ENCODE peak calls at places on chromosomes 16 and 17, in nine cellular contexts. A is uterus, F is IMR-90, K is stomach, T is transverse colon, L is heart left ventricle, P is A549, M is tibial nerve, J is breast epithelium. B is an unnamed sample.

GRCh38 chr17:47324224-47325020 is 667 bp downstream of the EFCAB13 start:
- DNase-seq in A (peak; percentile 65), F (peak; percentile 48), K (peak; percentile 63), T (peak; percentile 68), L (peak; percentile 67), P (peak; percentile 81), M (peak; percentile 46), J (peak; percentile 62), B (peak; percentile 92)

GRCh38 chr17:72622661-72623433 is 469.6 kb downstream of the SLC39A11 start:
- DNase-seq in A (no peak), F (no peak), K (no peak), T (no peak), L (no peak), P (no peak), M (no peak), J (no peak), B (no peak)

GRCh38 chr16:57409870-57410585 is 5.5 kb downstream of the CCL17 start:
- DNase-seq in A (no peak), F (no peak), K (no peak), T (no peak), L (no peak), P (no peak), M (no peak), J (no peak), B (no peak)

GRCh38 chr17:43020789-43021738 is 1.1 kb downstream of the VAT1 start:
- DNase-seq in A (peak; percentile 81), F (peak; percentile 50), K (peak; percentile 34), T (peak; percentile 67), L (peak; percentile 74), P (peak; percentile 70), M (peak; percentile 68), J (peak; percentile 78), B (peak; percentile 87)

GRCh38 chr16:67170948-67171649 is 761 bp downstream of the NOL3 start:
- DNase-seq in A (no peak), F (peak; percentile 41), K (no peak), T (no peak), L (no peak), P (peak; percentile 51), M (no peak), J (no peak), B (no peak)

GRCh38 chr16:29819506-29819905 is 756 bp upstream of the MVP start:
- DNase-seq in A (no peak), F (no peak), K (no peak), T (peak; percentile 61), L (no peak), P (peak; percentile 50), M (no peak), J (no peak), B (no peak)

GRCh38 chr17:74532115-74532514 is 840 bp upstream of the CD300LB start:
- DNase-seq in A (peak; percentile 20), F (no peak), K (peak; percentile 35), T (peak; percentile 43), L (peak; percentile 64), P (no peak), M (no peak), J (no peak), B (peak; percentile 69)

GRCh38 chr17:37187262-37187661 is 188.5 kb upstream of the C17orf78 start:
- DNase-seq in A (no peak), F (peak; percentile 49), K (no peak), T (no peak), L (no peak), P (no peak), M (no peak), J (no peak), B (no peak)

GRCh38 chr17:77765292-77765691 is 193.2 kb upstream of the TNRC6C start:
- DNase-seq in A (no peak), F (no peak), K (no peak), T (no peak), L (no peak), P (no peak), M (no peak), J (no peak), B (no peak)

GRCh38 chr17:28524476-28525415 is 18.6 kb downstream of the FOXN1 start:
- DNase-seq in A (no peak), F (peak; percentile 78), K (peak; percentile 89), T (peak; percentile 61), L (no peak), P (peak; percentile 70), M (no peak), J (peak; percentile 71), B (no peak)

GRCh38 chr17:19440421-19440820 is 29.4 kb downstream of the RNF112 start:
- DNase-seq in A (no peak), F (no peak), K (no peak), T (no peak), L (no peak), P (no peak), M (no peak), J (no peak), B (no peak)

GRCh38 chr17:79739148-79740062 is 8.7 kb downstream of the ENPP7 start:
- DNase-seq in A (no peak), F (no peak), K (no peak), T (no peak), L (no peak), P (no peak), M (no peak), J (no peak), B (no peak)

GRCh38 chr16:48522041-48522440 is 87.9 kb downstream of the N4BP1 start:
- DNase-seq in A (no peak), F (no peak), K (no peak), T (no peak), L (no peak), P (no peak), M (no peak), J (no peak), B (no peak)
- TF ChIP-seq CTCF in A (no peak), F (no peak), K (no peak), T (no peak), L (no peak), P (no peak), M (no peak), J (no peak), B (no peak)

GRCh38 chr17:76467809-76468633 is 618 bp downstream of the AANAT start:
- DNase-seq in A (no peak), F (no peak), K (no peak), T (no peak), L (no peak), P (no peak), M (no peak), J (no peak), B (no peak)
- TF ChIP-seq POLR2A in A (no peak), F (no peak), K (no peak), T (no peak), L (no peak), P (no peak), M (no peak), J (no peak), B (no peak)

GRCh38 chr17:76723812-76724211 is 2.6 kb downstream of the JMJD6 start:
- DNase-seq in A (no peak), F (no peak), K (no peak), T (no peak), L (no peak), P (no peak), M (no peak), J (no peak), B (peak; percentile 75)
- H3K4me3 ChIP-seq in A (no peak overlapping the region), F (no peak overlapping the region), K (no peak overlapping the region), T (no peak overlapping the region), L (no peak overlapping the region), P (no peak overlapping the region), M (no peak overlapping the region), J (no peak overlapping the region), B (no peak overlapping the region)

GRCh38 chr16:49458656-49459445 is 85.2 kb downstream of the C16orf78 start:
- DNase-seq in A (no peak), F (no peak), K (peak; percentile 21), T (no peak), L (peak; percentile 6), P (no peak), M (no peak), J (no peak), B (peak; percentile 62)
- TF ChIP-seq CTCF in A (no peak), F (no peak), K (no peak), T (no peak), L (no peak), P (no peak), M (no peak), J (no peak), B (no peak)

DNA sequence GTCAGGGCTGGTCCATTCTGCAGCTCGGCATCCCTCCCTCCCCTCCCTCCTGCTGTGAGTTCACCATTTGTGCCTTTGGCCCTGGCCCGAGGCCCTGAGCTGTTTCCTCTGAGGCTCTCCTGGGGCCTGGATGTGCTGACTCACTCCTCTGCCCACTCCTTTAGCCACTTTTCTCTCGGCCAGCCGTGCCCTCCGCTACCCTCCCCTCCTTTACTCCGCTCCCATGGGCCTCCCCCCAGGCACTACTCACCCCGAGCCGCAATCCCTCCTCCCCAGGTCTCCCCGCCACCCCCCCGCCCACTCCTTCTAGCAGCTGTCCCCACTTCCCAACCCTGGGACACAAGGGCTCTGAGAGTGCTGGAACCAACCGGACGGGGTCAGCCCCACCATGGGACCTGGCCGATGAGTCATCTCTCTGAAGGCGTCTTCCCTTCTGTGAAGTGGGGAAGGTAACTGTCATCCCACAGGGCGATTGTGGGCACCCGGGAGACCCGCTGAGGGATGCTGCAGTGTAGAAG is 11.4 kb downstream of the KCNG4 start:
- DNase-seq in A (peak; percentile 78), F (peak; percentile 89), K (no peak), T (peak; percentile 15), L (peak; percentile 73), P (peak; percentile 79), M (peak; percentile 71), J (no peak), B (peak; percentile 89)
- TF ChIP-seq POLR2A in A (no peak), F (no peak), K (no peak), T (no peak), L (no peak), P (no peak), M (no peak), J (no peak), B (no peak)

DNA sequence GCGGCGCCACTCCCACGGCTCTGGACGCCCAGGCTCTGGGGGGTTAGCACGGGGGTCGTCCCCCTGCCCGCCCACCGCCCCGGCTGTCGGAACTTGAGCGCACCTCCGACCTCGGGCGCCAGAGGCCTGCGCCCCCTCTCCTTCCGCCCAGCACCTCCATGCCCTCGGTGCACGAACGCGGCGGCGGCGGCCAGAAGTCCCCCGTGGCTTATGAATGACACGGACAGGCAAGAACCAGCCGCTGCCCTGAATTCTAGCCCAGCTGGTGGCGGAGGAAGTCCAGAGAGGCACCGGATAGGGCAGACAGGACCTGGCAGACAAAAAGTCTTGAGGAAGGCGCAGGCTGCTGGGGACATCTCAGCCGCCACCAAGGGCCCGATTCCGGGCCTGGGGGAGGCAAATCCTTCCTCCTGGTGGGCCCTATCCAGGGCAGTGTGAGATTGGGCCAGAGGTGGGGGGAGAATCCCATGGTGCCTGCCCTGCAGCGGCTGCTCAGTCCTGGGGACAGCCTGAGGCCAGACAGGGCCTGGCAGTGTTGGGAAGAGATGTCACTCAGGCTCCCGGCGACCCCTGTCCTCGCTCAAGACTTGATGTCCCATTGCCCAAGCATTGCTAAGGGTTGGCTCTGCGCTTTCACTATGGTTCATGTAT is 897 bp upstream of the CYGB start:
- DNase-seq in A (no peak), F (no peak), K (no peak), T (no peak), L (no peak), P (no peak), M (no peak), J (no peak), B (no peak)
- H3K4me3 ChIP-seq in A (peak overlapping the region; percentile 24), F (peak overlapping the region; percentile 46), K (peak overlapping the region; percentile 47), T (no peak overlapping the region), L (peak overlapping the region; percentile 74), P (peak overlapping the region; percentile 44), M (peak overlapping the region; percentile 41), J (peak overlapping the region; percentile 56), B (peak overlapping the region; percentile 24)

B was measured in lower leg skin.